ENCODE peak calls at places on chromosome 17, in five cellular contexts. J is dorsolateral prefrontal cortex, D is pancreas, A is heart left ventricle, R is prostate gland. H is an unnamed sample.

GRCh38 chr17:55577687-55578086 is 66.4 kb upstream of the SMIM36 start:
- DNase-seq in J (no peak), D (no peak), A (peak; percentile 68), R (no peak), H (peak; percentile 41)

GRCh38 chr17:42361781-42362186 is 26.5 kb downstream of the STAT3 start:
- DNase-seq in J (no peak), D (no peak), A (no peak), R (no peak), H (peak; percentile 15)

GRCh38 chr17:75869282-75870141 is 8.9 kb downstream of the TRIM47 start:
- DNase-seq in J (peak; percentile 54), D (no peak), A (no peak), R (no peak), H (no peak)

GRCh38 chr17:80104321-80104955 is 3.1 kb downstream of the GAA start:
- DNase-seq in J (no peak), D (no peak), A (no peak), R (no peak), H (no peak)

GRCh38 chr17:69597898-69598692 is 183.6 kb downstream of the MAP2K6 start:
- DNase-seq in J (no peak), D (no peak), A (no peak), R (no peak), H (no peak)

GRCh38 chr17:4998666-4999428 is 1.1 kb downstream of the KIF1C start:
- DNase-seq in J (no peak), D (peak; percentile 40), A (peak; percentile 58), R (no peak), H (no peak)

GRCh38 chr17:61683466-61683865 is 92.4 kb upstream of the NACA2 start:
- DNase-seq in J (no peak), D (no peak), A (no peak), R (no peak), H (no peak)

GRCh38 chr17:77449908-77450741 is 309.4 kb downstream of the SEC14L1 start:
- DNase-seq in J (peak; percentile 74), D (peak; percentile 45), A (peak; percentile 90), R (peak; percentile 73), H (no peak)

GRCh38 chr17:45341389-45342158 is 24.8 kb upstream of the MAP3K14 start:
- DNase-seq in J (no peak), D (no peak), A (peak; percentile 70), R (no peak), H (no peak)

GRCh38 chr17:329794-330420 is 22.7 kb downstream of the RPH3AL start:
- DNase-seq in J (no peak), D (no peak), A (peak; percentile 22), R (no peak), H (no peak)

GRCh38 chr17:73957564-73957963 is 245.9 kb upstream of the RPL38 start:
- DNase-seq in J (no peak), D (no peak), A (no peak), R (no peak), H (no peak)

GRCh38 chr17:10048951-10049350 is 143.9 kb upstream of the RCVRN start:
- DNase-seq in J (no peak), D (no peak), A (no peak), R (no peak), H (no peak)

GRCh38 chr17:81295678-81296381 is 723 bp upstream of the SLC38A10 start:
- DNase-seq in J (no peak), D (peak; percentile 79), A (no peak), R (peak; percentile 81), H (peak; percentile 28)
- TF ChIP-seq CTCF in J (peak; percentile 22), D (peak; percentile 24), A (peak; percentile 13), R (peak; percentile 42), H (peak; percentile 34)

DNA sequence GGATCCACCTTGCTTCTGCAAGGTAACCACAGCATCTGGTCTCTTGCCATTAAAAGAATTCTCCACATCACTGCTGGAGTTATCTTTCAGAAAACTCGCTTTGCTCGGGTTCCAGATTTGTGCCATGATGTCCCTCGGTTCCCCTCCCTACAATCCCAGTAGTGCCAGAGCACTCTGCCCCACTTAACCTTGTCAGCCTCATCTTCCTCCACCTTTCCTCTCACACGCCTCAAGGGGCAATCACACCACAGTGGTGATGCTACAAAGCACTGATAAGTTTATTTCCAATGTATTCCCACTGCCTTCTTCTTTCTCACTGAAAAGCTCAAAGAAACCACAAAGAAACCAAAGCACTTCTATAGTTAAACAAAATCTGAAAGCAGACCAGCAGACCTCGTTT is 11.4 kb upstream of the CDRT4 start:
- DNase-seq in J (no peak), D (no peak), A (no peak), R (no peak), H (no peak)
- H3K27ac ChIP-seq in J (no peak overlapping the region), D (no peak overlapping the region), A (no peak overlapping the region), R (no peak overlapping the region), H (no peak overlapping the region)

DNA sequence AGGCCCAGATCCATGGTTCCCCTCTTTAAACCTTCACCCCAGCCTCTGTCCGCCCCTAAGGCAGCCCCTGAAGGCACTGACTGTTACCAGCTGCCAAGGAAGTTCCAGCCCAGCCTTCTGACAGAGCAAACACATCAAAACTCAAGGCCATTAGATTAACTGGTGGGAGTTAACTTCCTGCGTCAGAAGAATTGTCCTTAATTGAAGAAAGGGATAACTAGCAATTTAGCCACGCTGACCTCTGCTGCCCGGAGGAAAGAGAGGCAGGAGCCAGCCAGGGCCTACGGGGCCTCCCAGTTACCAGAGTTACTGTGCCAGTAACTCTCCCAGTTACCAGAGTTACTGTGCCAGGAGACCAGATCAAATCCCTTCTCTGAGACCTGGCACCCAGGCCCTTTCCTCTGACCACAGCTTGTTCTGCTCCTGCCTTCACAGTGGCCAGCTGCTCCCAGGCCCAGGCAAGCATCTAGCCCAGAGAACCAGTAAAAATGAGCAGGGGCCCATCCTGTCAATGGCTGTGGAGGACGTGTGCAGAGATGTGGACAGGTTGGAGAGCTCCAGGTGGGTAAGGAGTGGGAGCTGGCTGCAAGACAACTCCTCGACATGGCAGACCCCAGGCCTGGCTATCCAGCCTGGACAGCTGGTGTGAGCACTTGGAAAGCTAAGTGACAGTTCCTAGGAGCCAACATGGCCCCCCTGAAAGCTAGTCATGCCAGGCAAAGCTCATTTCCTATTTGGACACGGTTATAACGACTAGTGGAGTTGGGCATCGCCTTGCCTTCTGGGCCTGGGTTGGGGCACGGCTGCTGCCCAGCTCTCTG is 2.8 kb upstream of the PITPNM3 start:
- DNase-seq in J (no peak), D (no peak), A (no peak), R (no peak), H (no peak)
- TF ChIP-seq CTCF in J (no peak), D (no peak), A (no peak), R (no peak), H (no peak)

GRCh38 chr17:50267074-50267841 is 7.0 kb upstream of the TMEM92 start:
- DNase-seq in J (no peak), D (no peak), A (no peak), R (no peak), H (no peak)
- H3K27ac ChIP-seq in J (no peak overlapping the region), D (no peak overlapping the region), A (no peak overlapping the region), R (no peak overlapping the region), H (no peak overlapping the region)

H was measured in CD4-positive, alpha-beta T cell.